ENCODE peak calls at places on chromosomes 12 and 14, in five cellular contexts. I is gastrocnemius medialis, D is left ventricle myocardium inferior, F is lower lobe of right lung, W is PC-3. C is an unnamed sample. For H3K4me1, the result is how much of the 10 kb centered on the place peaks cover.

GRCh38 chr12:64175254-64175945 is 46.7 kb downstream of the KICS2 start:
- DNase-seq in F (no peak), I (no peak), W (no peak), D (no peak), C (no peak)

GRCh38 chr14:97002454-97002853 is 205.3 kb downstream of the VRK1 start:
- DNase-seq in D (no peak), I (no peak), F (no peak), W (no peak), C (no peak)

GRCh38 chr12:55687746-55688145 is 20.0 kb downstream of the ITGA7 start:
- DNase-seq in D (no peak), F (no peak), W (no peak), I (no peak), C (no peak)

GRCh38 chr14:59629384-59630158 is 53.0 kb upstream of the CCDC175 start:
- DNase-seq in D (no peak), F (no peak), W (no peak), I (no peak), C (no peak)

GRCh38 chr12:44968960-44969359 is 81.9 kb downstream of the DBX2 start:
- DNase-seq in D (no peak), I (no peak), F (no peak), W (no peak), C (no peak)

GRCh38 chr14:99325591-99325990 is 53.6 kb upstream of the BCL11B start:
- DNase-seq in F (no peak), D (no peak), W (no peak), I (no peak), C (no peak)

GRCh38 chr14:36996857-36997590 is 175.4 kb downstream of the SLC25A21 start:
- DNase-seq in F (no peak), I (no peak), D (no peak), W (no peak), C (no peak)

GRCh38 chr12:109356586-109356985 is 8.9 kb downstream of the MYO1H start:
- DNase-seq in D (no peak), F (no peak), I (no peak), W (no peak), C (no peak)

GRCh38 chr14:58918066-58918465 is 270.4 kb upstream of the DAAM1 start:
- DNase-seq in F (no peak), I (no peak), D (no peak), W (peak), C (no peak)

GRCh38 chr12:3726455-3726854 is 26.5 kb downstream of the CRACR2A start:
- DNase-seq in F (no peak), I (no peak), W (no peak), D (no peak), C (no peak)

GRCh38 chr14:50943943-50944646 is at the start of gene PYGL:
- DNase-seq in W (peak), D (peak), F (peak), I (peak), C (peak)

GRCh38 chr12:62799126-62799736 is 135.7 kb downstream of the PPM1H start:
- DNase-seq in I (no peak), F (no peak), W (peak), D (no peak), C (peak)

GRCh38 chr12:34190054-34190453 is 167.8 kb downstream of the ALG10 start:
- DNase-seq in I (no peak), F (no peak), W (no peak), D (no peak), C (no peak)

GRCh38 chr12:42483534-42483857 is 106.0 kb downstream of the PRICKLE1 start:
- DNase-seq in F (no peak), I (no peak), D (peak), W (peak), C (peak)

GRCh38 chr14:59346796-59347510 is 118.2 kb downstream of the GPR135 start:
- DNase-seq in D (no peak), W (no peak), F (no peak), I (no peak), C (no peak)

GRCh38 chr14:92556863-92557543 is 43.4 kb downstream of the RIN3 start:
- DNase-seq in F (no peak), I (no peak), W (no peak), D (no peak), C (no peak)

GRCh38 chr12:43957732-43958131 is 121.9 kb downstream of the TMEM117 start:
- DNase-seq in F (no peak), I (no peak), W (peak), D (no peak), C (no peak)

GRCh38 chr12:33752854-33753253 is 269.4 kb upstream of the ALG10 start:
- DNase-seq in D (no peak), I (no peak), F (no peak), W (peak), C (no peak)

GRCh38 chr14:67814826-67815225 is 1.6 kb downstream of the ZFYVE26 start:
- DNase-seq in F (no peak), W (no peak), I (no peak), D (no peak), C (no peak)
- H3K4me3 ChIP-seq in F (peak), W (peak), I (no peak), D (no peak), C (no peak)

GRCh38 chr14:78697341-78697740 is 527.2 kb downstream of the NRXN3 start:
- DNase-seq in F (no peak), I (no peak), D (no peak), W (peak), C (no peak)

GRCh38 chr14:78698991-78699390 is 528.8 kb downstream of the NRXN3 start:
- DNase-seq in F (no peak), W (no peak), D (no peak), I (no peak), C (no peak)

GRCh38 chr14:78704965-78705364 is 534.8 kb downstream of the NRXN3 start:
- DNase-seq in F (no peak), I (no peak), W (no peak), D (no peak), C (no peak)

GRCh38 chr14:78701246-78701645 is 531.1 kb downstream of the NRXN3 start:
- DNase-seq in W (no peak), F (no peak), I (no peak), D (no peak), C (no peak)

DNA sequence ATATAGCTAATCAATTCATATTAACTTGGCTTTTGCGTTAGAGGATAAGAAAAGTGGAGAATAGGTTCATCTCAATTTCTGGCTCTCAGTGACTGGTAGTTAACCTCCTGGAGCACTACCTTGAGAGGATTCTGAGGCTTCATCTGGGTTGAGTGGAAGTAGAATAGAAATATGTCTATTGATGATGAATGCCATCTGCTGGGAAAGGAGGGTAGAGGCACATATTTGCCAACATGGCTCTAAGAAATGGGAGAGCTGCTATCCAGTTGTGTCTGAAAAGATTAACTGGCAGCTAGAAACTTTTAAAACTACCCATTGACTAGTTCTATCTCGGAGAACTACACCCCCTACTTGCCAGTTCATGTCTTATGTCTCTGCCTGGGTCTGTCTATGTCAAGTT is 530.1 kb downstream of the NRXN3 start:
- DNase-seq in D (no peak), I (no peak), W (peak), F (no peak), C (no peak)
- TF ChIP-seq CTCF in D (no peak), I (no peak), W (no peak), F (no peak), C (no peak)

GRCh38 chr14:104678901-104679705 is 10.3 kb upstream of the INF2 start:
- DNase-seq in D (peak), F (peak), I (no peak), W (no peak), C (no peak)

GRCh38 chr14:104678346-104678745 is 11.1 kb upstream of the INF2 start:
- DNase-seq in I (no peak), F (peak), W (no peak), D (peak), C (peak)

GRCh38 chr14:104676130-104676693 is 13.2 kb upstream of the INF2 start:
- DNase-seq in W (no peak), I (no peak), F (no peak), D (no peak), C (no peak)

GRCh38 chr14:104676694-104677505 is 12.5 kb upstream of the INF2 start:
- DNase-seq in W (no peak), I (no peak), D (peak), F (no peak), C (peak)

GRCh38 chr14:104677506-104678332 is 11.7 kb upstream of the INF2 start:
- DNase-seq in F (peak), W (peak), D (peak), I (peak), C (peak)
- H3K4me1 ChIP-seq in F (half or more), W (half or more), D (half or more), I (under half), C (half or more)

DNA sequence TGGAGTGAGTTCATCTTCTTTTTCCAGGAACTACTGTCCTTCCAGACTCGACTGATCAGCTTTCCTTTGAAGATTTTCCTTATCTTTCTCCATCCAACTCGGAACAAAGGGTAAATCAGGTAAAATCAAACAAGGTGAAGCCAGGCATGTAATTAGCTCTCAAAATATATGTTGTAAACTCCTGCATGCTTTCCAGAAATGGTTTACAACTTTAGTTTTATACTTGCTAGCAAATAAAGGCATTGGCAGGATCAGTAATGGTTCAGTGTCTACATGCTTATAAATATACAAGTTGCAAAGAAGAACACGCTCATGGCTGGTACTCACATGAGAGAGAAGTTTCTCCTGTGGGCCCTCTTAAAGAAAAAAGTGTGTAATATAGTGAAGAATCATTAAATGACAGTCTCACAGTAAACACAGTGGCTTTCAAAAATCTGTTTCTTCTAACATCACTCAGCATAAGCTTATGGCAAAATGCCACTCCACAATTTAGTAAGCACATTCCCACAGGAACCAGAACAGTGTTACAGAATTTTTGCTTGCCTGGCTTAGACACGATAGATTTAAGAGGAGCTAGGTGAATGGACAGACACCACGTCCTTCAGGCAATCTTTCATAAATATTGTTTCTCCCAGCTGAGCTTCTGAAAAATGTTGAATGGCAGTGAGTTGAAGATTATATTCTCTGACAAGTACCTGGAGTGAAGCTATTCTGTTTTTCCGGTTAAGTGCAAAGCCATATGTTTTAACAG is 102.3 kb downstream of the FSCB start:
- DNase-seq in I (no peak), F (no peak), D (no peak), W (no peak), C (no peak)
- H3K4me3 ChIP-seq in I (no peak), F (no peak), D (no peak), W (no peak), C (no peak)

DNA sequence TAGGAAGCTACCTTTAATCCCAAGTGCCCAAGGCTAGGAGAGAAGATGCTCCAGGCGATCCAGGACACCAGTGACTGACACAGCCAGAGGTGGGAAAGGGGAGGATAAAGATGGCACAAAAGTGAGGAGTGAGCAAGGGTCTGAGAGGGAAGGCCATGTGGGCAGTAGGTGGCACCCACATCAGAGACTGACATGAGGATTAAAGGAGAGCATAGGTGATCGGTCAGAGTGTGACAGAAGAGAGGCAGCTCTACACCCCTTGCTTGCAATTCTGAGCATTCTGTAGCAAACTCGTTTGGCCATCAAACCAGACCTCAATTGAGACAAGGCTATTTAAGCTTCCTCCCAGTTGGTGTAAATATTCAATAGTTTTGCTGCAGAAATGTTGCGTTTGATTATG is 724 bp upstream of the CD27 start:
- DNase-seq in F (no peak), I (no peak), W (no peak), D (no peak), C (no peak)
- TF ChIP-seq CTCF in F (no peak), I (no peak), W (no peak), D (no peak), C (no peak)

DNA sequence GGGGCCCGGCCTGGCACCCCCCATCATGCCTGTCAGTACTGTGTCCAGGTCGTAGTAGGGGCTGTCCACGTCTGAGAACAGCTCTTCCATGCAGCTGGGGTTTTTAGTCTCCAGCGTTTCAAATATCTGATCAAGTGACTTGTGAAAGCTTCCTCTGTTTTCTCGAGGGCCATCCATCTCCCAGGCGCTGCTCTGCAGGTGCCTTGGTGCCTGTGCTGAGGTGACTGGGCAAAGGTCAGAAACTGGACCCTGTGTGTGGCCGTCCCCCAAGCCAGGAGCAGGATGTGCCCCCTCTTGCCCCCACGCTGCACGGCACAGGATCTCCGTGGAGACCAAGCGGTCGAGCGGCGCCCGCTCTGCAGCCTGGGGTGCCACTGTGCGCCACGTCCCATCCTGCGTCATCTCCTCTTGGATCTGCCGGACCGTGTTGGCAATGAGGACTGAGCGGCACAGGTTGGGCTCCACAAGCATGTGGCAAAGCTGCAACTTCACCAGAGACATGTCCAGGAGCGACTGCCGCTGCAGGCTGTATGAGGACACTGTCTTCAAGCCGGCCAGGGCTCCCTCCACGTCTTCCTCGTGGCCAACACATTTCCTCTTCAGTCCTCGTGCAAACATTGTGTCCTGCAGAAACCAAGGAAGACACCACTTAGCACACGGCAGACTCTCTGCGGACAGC is 9.4 kb downstream of the CDCA4 start:
- DNase-seq in I (no peak), D (no peak), F (no peak), W (no peak), C (no peak)
- H3K4me1 ChIP-seq in I (under half), D (under half), F (under half), W (under half), C (under half)

GRCh38 chr14:55399183-55399582 is 12.4 kb downstream of the ATG14 start:
- DNase-seq in I (no peak), F (no peak), D (no peak), W (no peak), C (no peak)
- H3K4me3 ChIP-seq in I (no peak), F (no peak), D (no peak), W (no peak), C (no peak)

GRCh38 chr12:119956047-119956446 is 33.0 kb upstream of the BICDL1 start:
- DNase-seq in I (no peak), D (no peak), W (peak), F (no peak), C (no peak)
- TF ChIP-seq CTCF in I (no peak), D (no peak), W (peak), F (no peak), C (no peak)

DNA sequence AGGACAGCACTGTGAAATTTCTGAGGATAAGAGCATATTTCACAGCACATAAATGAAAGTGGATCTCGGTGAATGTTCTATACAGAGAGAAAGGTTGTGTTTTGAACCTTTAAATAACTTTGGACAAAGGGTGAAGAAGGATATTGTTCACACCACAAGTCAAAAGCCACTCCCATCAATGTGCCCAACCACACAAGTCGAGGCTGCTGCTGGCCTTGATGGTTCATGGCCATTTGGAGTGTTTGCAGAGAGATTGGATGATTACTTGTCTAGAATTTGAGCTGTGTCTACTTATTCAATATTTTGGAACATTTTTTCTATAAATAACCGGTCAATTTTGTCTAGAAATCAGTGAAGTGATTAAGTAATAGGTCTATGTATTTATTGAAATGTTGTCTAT is 121.2 kb downstream of the HMGA2 start:
- DNase-seq in W (no peak), I (no peak), F (no peak), D (no peak), C (no peak)
- H3K4me1 ChIP-seq in W (half or more), I (under half), F (under half), D (under half), C (under half)

GRCh38 chr12:114684870-114685273 is 897 bp upstream of the TBX3 start:
- DNase-seq in D (no peak), F (no peak), I (no peak), W (no peak), C (no peak)
- H3K4me3 ChIP-seq in D (peak), F (peak), I (peak), W (peak), C (peak)

C was measured in heart right ventricle.